ENCODE peak calls at places on chromosomes 11 and 22, in ten cellular contexts. U is GM12878, X is kidney, J is upper lobe of right lung, G is coronary artery, M is AG04450, K is LNCaP clone FGC, B is MM.1S, S is endodermal cell, H is heart left ventricle. O is an unnamed sample.

GRCh38 chr22:39087881-39088687 is 9.0 kb upstream of the APOBEC3H start:
- DNase-seq in G (no peak), M (no peak), H (peak), X (no peak), U (no peak), J (no peak), K (no peak), S (peak), B (no peak), O (no peak)

GRCh38 chr11:132457445-132457844 is 1074.9 kb downstream of the OPCML start:
- DNase-seq in H (no peak), B (no peak), U (no peak), J (no peak), G (no peak), M (no peak), X (no peak), K (no peak), S (no peak), O (no peak)

GRCh38 chr22:42439821-42440674 is 7.8 kb upstream of the NFAM1 start:
- DNase-seq in H (no peak), M (no peak), G (no peak), B (no peak), X (peak), J (peak), U (no peak), S (peak), K (no peak), O (peak)

GRCh38 chr22:25475554-25476022 is 88.9 kb upstream of the GRK3 start:
- DNase-seq in M (no peak), J (no peak), S (no peak), X (no peak), H (peak), G (no peak), U (no peak), K (no peak), B (no peak), O (no peak)

GRCh38 chr11:128473631-128474030 is 113.7 kb downstream of the ETS1 start:
- DNase-seq in X (no peak), H (no peak), S (no peak), U (peak), G (no peak), M (no peak), K (no peak), J (no peak), B (peak), O (peak)

GRCh38 chr11:129308241-129308865 is 67.3 kb upstream of the BARX2 start:
- DNase-seq in B (no peak), H (no peak), S (no peak), M (no peak), X (no peak), U (no peak), K (no peak), J (no peak), G (no peak), O (no peak)

GRCh38 chr11:122020902-122021301 is 95.1 kb downstream of the BLID start:
- DNase-seq in B (no peak), H (no peak), J (no peak), G (no peak), X (no peak), S (peak), U (no peak), K (no peak), M (no peak), O (peak)

GRCh38 chr11:20097319-20098221 is 62.7 kb downstream of the DBX1 start:
- DNase-seq in J (no peak), X (no peak), G (no peak), B (no peak), U (no peak), K (no peak), S (no peak), M (no peak), H (no peak), O (no peak)

GRCh38 chr22:43812890-43813289 is 785 bp upstream of the EFCAB6 start:
- DNase-seq in H (no peak), M (no peak), X (no peak), K (no peak), J (no peak), U (no peak), B (no peak), G (no peak), S (no peak), O (no peak)

GRCh38 chr22:48345631-48346030 is 1482.0 kb downstream of the BRD1 start:
- DNase-seq in H (no peak), M (no peak), G (no peak), U (no peak), B (no peak), J (no peak), X (peak), K (no peak), S (peak), O (no peak)

GRCh38 chr22:49433717-49434611 is 393.7 kb downstream of the BRD1 start:
- DNase-seq in G (no peak), U (no peak), J (no peak), X (peak), K (no peak), M (no peak), S (peak), H (no peak), B (no peak), O (no peak)

GRCh38 chr11:59403546-59403945 is 22.7 kb downstream of the OR5A2 start:
- DNase-seq in K (no peak), G (no peak), S (no peak), J (no peak), H (no peak), M (no peak), X (no peak), U (no peak), B (no peak), O (no peak)

GRCh38 chr11:69344570-69345145 is 50.7 kb downstream of the MYEOV start:
- DNase-seq in X (no peak), H (no peak), M (no peak), S (peak), K (no peak), J (peak), G (peak), U (no peak), B (no peak), O (no peak)

GRCh38 chr11:129740125-129740719 is 75.4 kb upstream of the TMEM45B start:
- DNase-seq in B (no peak), H (no peak), M (no peak), G (no peak), S (no peak), J (no peak), X (no peak), U (no peak), K (no peak), O (no peak)

GRCh38 chr11:64501500-64502427 is 89.3 kb upstream of the SLC22A12 start:
- DNase-seq in B (no peak), K (no peak), M (no peak), H (no peak), G (no peak), S (no peak), U (no peak), X (no peak), J (no peak), O (no peak)

GRCh38 chr11:116517077-116517476 is 255.7 kb downstream of the BUD13 start:
- DNase-seq in S (peak), M (no peak), X (no peak), B (no peak), K (no peak), J (no peak), G (peak), U (no peak), H (no peak), O (no peak)

GRCh38 chr11:1572200-1573076 is at the start of gene DUSP8:
- DNase-seq in X (peak), B (peak), J (peak), K (no peak), U (no peak), M (peak), G (peak), H (peak), S (peak), O (peak)

GRCh38 chr22:43750751-43751150 is 61.4 kb downstream of the EFCAB6 start:
- DNase-seq in G (no peak), U (peak), H (no peak), J (no peak), B (no peak), X (no peak), K (no peak), M (no peak), S (no peak), O (peak)

GRCh38 chr11:128662960-128663359 is 30.9 kb upstream of the FLI1 start:
- DNase-seq in H (no peak), K (no peak), S (no peak), B (no peak), M (no peak), G (no peak), X (no peak), J (no peak), U (no peak), O (no peak)

GRCh38 chr11:64859542-64860414 is 15.3 kb upstream of the CDC42BPG start:
- DNase-seq in K (no peak), M (no peak), H (no peak), X (peak), S (no peak), U (peak), G (no peak), J (no peak), B (peak), O (peak)

GRCh38 chr11:69867076-69868002 is 48.1 kb upstream of the FGF3 start:
- DNase-seq in G (peak), S (peak), K (peak), M (no peak), J (no peak), U (no peak), X (peak), B (no peak), H (no peak), O (no peak)

GRCh38 chr11:124315052-124315451 is 1.3 kb upstream of the OR8D1 start:
- DNase-seq in K (no peak), J (no peak), H (no peak), S (no peak), X (no peak), B (no peak), U (no peak), M (peak), G (no peak), O (no peak)

GRCh38 chr22:45478108-45478771 is 24.4 kb upstream of the FBLN1 start:
- DNase-seq in K (peak), G (no peak), B (no peak), M (peak), S (no peak), U (no peak), H (no peak), J (peak), X (no peak), O (no peak)

GRCh38 chr11:28757725-28758515 is 649.7 kb downstream of the METTL15 start:
- DNase-seq in H (no peak), M (peak), X (no peak), J (no peak), K (no peak), U (no peak), B (no peak), S (no peak), G (no peak), O (no peak)

GRCh38 chr11:119461250-119461963 is 38.4 kb upstream of the THY1 start:
- DNase-seq in S (no peak), M (no peak), H (no peak), K (no peak), U (no peak), J (no peak), B (no peak), G (no peak), X (no peak), O (no peak)

GRCh38 chr11:114399490-114399889 is 821 bp downstream of the C11orf71 start:
- DNase-seq in K (no peak), J (no peak), X (no peak), U (peak), B (peak), S (no peak), M (no peak), G (no peak), H (no peak), O (peak)

GRCh38 chr11:114397349-114397982 is 2.8 kb downstream of the C11orf71 start:
- DNase-seq in H (no peak), K (no peak), S (no peak), G (no peak), B (no peak), J (no peak), U (no peak), X (no peak), M (no peak), O (no peak)

GRCh38 chr11:114399903-114400221 is 449 bp downstream of the C11orf71 start:
- DNase-seq in B (peak), G (peak), H (no peak), K (no peak), J (peak), U (peak), M (no peak), X (no peak), S (peak), O (no peak)

GRCh38 chr11:114400222-114400973 is at the start of the genes C11orf71 and RBM7:
- DNase-seq in B (peak), G (peak), S (peak), U (peak), X (peak), J (peak), H (peak), K (peak), M (peak), O (peak)

GRCh38 chr11:114398303-114398920 is 1.9 kb downstream of the C11orf71 start:
- DNase-seq in J (no peak), K (no peak), X (no peak), B (no peak), U (no peak), G (no peak), M (no peak), S (no peak), H (no peak), O (no peak)
- H3K4me3 ChIP-seq in J (no peak), K (no peak), X (peak), B (no peak), U (no peak), G (no peak), M (peak), S (peak), H (no peak), O (no peak)

DNA sequence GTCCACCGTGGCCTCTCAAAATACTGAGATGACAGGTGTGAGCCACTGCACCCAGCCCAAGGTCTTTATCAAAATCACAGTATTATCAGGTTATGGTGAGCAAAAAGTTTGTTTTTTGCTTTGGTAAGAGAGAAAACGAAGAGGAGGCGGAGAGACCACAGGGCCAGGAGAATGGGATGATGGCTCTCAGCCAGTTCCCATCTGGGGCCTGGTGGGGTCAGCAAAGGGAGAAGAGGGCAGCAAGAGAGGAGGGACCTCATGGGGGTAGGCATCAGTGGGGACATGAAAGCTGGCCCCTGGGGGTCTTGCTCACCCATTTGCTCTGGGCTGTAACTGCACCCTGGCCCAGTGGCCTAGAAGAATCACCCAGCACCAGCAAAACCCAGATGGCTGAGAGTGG is 190.2 kb downstream of the SHANK2 start:
- DNase-seq in M (no peak), B (no peak), G (no peak), K (no peak), S (peak), X (no peak), U (no peak), J (no peak), H (no peak), O (no peak)
- TF ChIP-seq CTCF in M (no peak), B (no peak), G (no peak), K (no peak), S (peak), X (no peak), U (no peak), J (no peak), H (no peak), O (no peak)

GRCh38 chr11:33659370-33660139 is 41.1 kb downstream of the C11orf91 start:
- DNase-seq in B (no peak), X (no peak), M (no peak), K (no peak), J (no peak), U (no peak), S (no peak), H (no peak), G (no peak), O (no peak)

GRCh38 chr11:33658195-33658900 is 42.3 kb downstream of the C11orf91 start:
- DNase-seq in S (peak), G (no peak), J (no peak), B (no peak), X (no peak), U (no peak), M (no peak), H (no peak), K (no peak), O (no peak)

GRCh38 chr11:33655842-33656600 is 44.6 kb downstream of the C11orf91 start:
- DNase-seq in H (no peak), J (no peak), S (no peak), G (no peak), K (no peak), U (peak), X (no peak), M (no peak), B (no peak), O (peak)

GRCh38 chr11:33656768-33657167 is 43.9 kb downstream of the C11orf91 start:
- DNase-seq in K (no peak), G (no peak), U (no peak), S (no peak), J (no peak), B (no peak), M (no peak), H (no peak), X (no peak), O (peak)

DNA sequence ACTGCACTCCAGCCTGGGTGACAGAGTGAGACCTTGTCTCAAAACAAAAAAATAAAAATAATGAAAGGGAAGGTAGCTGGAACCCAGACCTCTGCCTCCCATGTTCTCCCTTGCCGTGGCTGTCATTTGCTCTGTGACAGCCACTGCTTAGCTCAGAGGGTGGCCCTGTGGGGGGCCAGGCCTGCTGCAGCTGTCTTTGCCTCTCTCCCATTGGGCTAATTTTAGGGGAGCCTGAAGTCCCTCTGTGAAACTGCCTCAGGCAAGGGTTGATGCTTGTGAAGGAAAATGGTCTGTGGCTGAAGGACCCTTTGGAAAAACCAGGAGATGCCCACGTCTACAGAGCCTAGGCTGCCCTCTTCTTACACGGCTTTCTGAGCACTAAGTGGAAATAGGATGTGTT is 42.9 kb downstream of the C11orf91 start:
- DNase-seq in X (no peak), U (no peak), G (no peak), M (no peak), J (no peak), K (no peak), H (no peak), B (no peak), S (no peak), O (no peak)
- H3K4me3 ChIP-seq in X (no peak), U (no peak), G (no peak), M (no peak), J (no peak), K (no peak), H (no peak), B (no peak), S (no peak), O (no peak)

GRCh38 chr22:17260950-17261349 is 41.7 kb upstream of the ADA2 start:
- DNase-seq in H (no peak), U (no peak), J (no peak), M (no peak), B (no peak), G (no peak), S (peak), K (no peak), X (no peak), O (no peak)
- TF ChIP-seq CTCF in H (no peak), U (no peak), J (no peak), M (no peak), B (no peak), G (no peak), S (peak), K (no peak), X (no peak), O (no peak)

GRCh38 chr11:32331098-32331497 is 104.2 kb downstream of the WT1 start:
- DNase-seq in U (no peak), M (no peak), J (no peak), X (no peak), G (no peak), B (no peak), K (no peak), S (no peak), H (no peak), O (no peak)

GRCh38 chr11:32334822-32335221 is 100.5 kb downstream of the WT1 start:
- DNase-seq in U (no peak), K (no peak), S (peak), J (no peak), H (no peak), B (no peak), X (no peak), M (no peak), G (no peak), O (peak)

GRCh38 chr11:32331792-32332191 is 103.5 kb downstream of the WT1 start:
- DNase-seq in J (no peak), M (no peak), H (no peak), X (no peak), G (no peak), K (no peak), S (no peak), U (no peak), B (no peak), O (no peak)

GRCh38 chr11:32333335-32333991 is 101.9 kb downstream of the WT1 start:
- DNase-seq in H (peak), G (no peak), B (no peak), K (no peak), S (peak), M (peak), U (no peak), J (peak), X (peak), O (no peak)

GRCh38 chr11:32332990-32333334 is 102.4 kb downstream of the WT1 start:
- DNase-seq in J (no peak), U (no peak), B (no peak), M (no peak), G (no peak), H (no peak), X (no peak), S (no peak), K (no peak), O (no peak)
- H3K4me3 ChIP-seq in J (peak), U (no peak), B (no peak), M (no peak), G (peak), H (peak), X (peak), S (peak), K (no peak), O (no peak)

GRCh38 chr11:38818720-38819119 is 2220.7 kb upstream of the RAG2 start:
- DNase-seq in K (no peak), X (no peak), U (no peak), M (no peak), J (no peak), S (no peak), G (no peak), B (no peak), H (no peak), O (no peak)

GRCh38 chr11:38819986-38820385 is 2221.9 kb upstream of the RAG2 start:
- DNase-seq in X (no peak), B (no peak), K (no peak), H (no peak), G (no peak), M (no peak), J (no peak), U (no peak), S (no peak), O (no peak)

GRCh38 chr11:38824573-38824972 is 2226.5 kb upstream of the RAG2 start:
- DNase-seq in H (no peak), U (no peak), X (no peak), M (no peak), K (peak), J (no peak), B (peak), S (peak), G (no peak), O (peak)
- TF ChIP-seq CTCF in H (no peak), U (peak), X (no peak), M (peak), K (peak), J (no peak), B (peak), S (peak), G (no peak), O (no peak)

GRCh38 chr11:5815534-5815933 is 6.8 kb downstream of the OR52N2 start:
- DNase-seq in S (no peak), K (no peak), H (no peak), X (no peak), B (no peak), M (no peak), G (no peak), J (no peak), U (no peak), O (no peak)

GRCh38 chr11:5818245-5818865 is 9.6 kb downstream of the OR52N2 start:
- DNase-seq in J (no peak), X (no peak), H (no peak), M (no peak), S (no peak), G (no peak), U (no peak), K (no peak), B (peak), O (no peak)
- H3K4me3 ChIP-seq in J (peak), X (no peak), H (no peak), M (peak), S (no peak), G (no peak), U (no peak), K (no peak), B (peak), O (no peak)

DNA sequence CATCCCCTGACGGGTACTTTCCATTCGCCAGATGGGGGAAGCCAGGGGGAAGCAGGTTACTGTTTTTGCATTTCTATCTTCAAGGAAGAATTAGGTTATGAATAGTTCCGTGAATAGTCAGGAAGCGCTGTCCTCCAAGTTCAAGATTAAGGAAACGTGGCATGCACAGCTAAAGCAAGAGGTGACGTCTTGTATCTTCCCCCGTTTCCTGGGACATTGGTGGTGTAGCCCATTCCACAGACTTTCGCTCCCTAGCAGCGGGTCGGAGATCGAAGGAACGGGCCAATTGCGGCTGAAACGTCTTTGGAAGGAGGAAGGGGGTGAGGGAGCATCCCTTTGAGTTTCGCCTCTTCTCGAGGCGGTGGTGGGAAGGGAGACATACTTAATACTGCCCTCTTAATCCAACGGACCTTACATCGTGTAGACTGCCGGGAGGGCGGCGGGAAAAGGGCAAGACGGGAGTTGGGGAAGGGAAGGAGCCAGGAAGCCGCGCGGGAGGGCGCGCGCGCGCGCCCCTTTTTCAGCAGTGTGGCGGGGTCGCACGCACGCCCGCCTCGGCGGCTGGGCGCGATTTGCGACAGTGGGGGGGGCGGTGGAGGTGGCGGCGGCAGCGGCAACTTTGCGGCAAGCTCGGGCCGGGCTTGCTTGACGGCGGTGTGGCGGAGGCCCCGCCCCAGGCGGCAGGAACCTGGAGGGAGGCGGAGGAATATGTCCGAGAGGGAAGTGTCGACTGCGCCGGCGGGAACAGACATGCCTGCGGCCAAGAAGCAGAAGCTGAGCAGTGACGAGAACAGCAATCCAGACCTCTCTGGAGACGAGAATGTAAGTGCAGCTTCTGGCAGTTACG is at the start of gene EED:
- DNase-seq in X (peak), K (peak), S (peak), B (peak), H (peak), U (peak), J (peak), M (peak), G (peak), O (peak)
- TF ChIP-seq CTCF in X (no peak), K (no peak), S (no peak), B (no peak), H (no peak), U (no peak), J (no peak), M (no peak), G (no peak), O (no peak)

O was measured in GM12865.